ENCODE peak calls at places on chromosome X, in ten cellular contexts. I is T-helper 2 cell, E is HEK293T, C is tibial artery, H is GM04504, D is NCI-H1105, Q is KG1, T is aorta, V is AG08396, O is dorsolateral prefrontal cortex. L is an unnamed sample.

GRCh38 chrX:108415891-108416290 is 22.3 kb downstream of the COL4A6 start:
- DNase-seq in I (no peak), E (no peak), C (no peak), H (no peak), D (no peak), Q (no peak), T (no peak), V (no peak), O (no peak), L (no peak)

GRCh38 chrX:69616520-69617203 is 749 bp downstream of the EDA start:
- DNase-seq in I (no peak), E (peak), C (peak), H (no peak), D (peak), Q (no peak), T (peak), V (no peak), O (no peak), L (no peak)

GRCh38 chrX:150899191-150899757 is 806 bp upstream of the CD99L2 start:
- DNase-seq in I (no peak), E (peak), C (peak), H (no peak), D (peak), Q (no peak), T (no peak), V (peak), O (peak), L (peak)

GRCh38 chrX:38500886-38501285 is 60.5 kb upstream of the TSPAN7 start:
- DNase-seq in I (no peak), E (no peak), C (no peak), H (no peak), D (no peak), Q (no peak), T (no peak), V (no peak), O (no peak), L (no peak)

GRCh38 chrX:8726031-8726652 is 5.8 kb downstream of the ANOS1 start:
- DNase-seq in I (no peak), E (no peak), C (no peak), H (no peak), D (peak), Q (no peak), T (no peak), V (peak), O (no peak), L (no peak)

GRCh38 chrX:15873566-15873965 is 19.0 kb upstream of the AP1S2 start:
- DNase-seq in I (no peak), E (no peak), C (no peak), H (no peak), D (no peak), Q (no peak), T (no peak), V (no peak), O (no peak), L (no peak)

GRCh38 chrX:53288173-53288572 is 6.8 kb upstream of the IQSEC2 start:
- DNase-seq in I (no peak), E (no peak), C (peak), H (no peak), D (peak), Q (no peak), T (no peak), V (peak), O (peak), L (no peak)

GRCh38 chrX:97843200-97843811 is 959.6 kb downstream of the RPA4 start:
- DNase-seq in I (no peak), E (no peak), C (no peak), H (no peak), D (no peak), Q (no peak), T (peak), V (no peak), O (no peak), L (no peak)

GRCh38 chrX:23817979-23818336 is 35.0 kb downstream of the SAT1 start:
- DNase-seq in I (no peak), E (no peak), C (no peak), H (no peak), D (no peak), Q (no peak), T (no peak), V (no peak), O (no peak), L (no peak)

L was measured in AML-193.